ENCODE peak calls at places on chromosomes 3 and 15, in seven cellular contexts. M, X, R, J, H, U and G are unnamed samples.

GRCh38 chr15:45395956-45396355 is 17.6 kb upstream of the GATM start:
- DNase-seq in M (no peak), X (no peak), R (no peak), J (no peak), H (no peak), U (no peak), G (no peak)

GRCh38 chr15:93170320-93170719 is 81.3 kb upstream of the RGMA start:
- DNase-seq in M (no peak), X (no peak), R (no peak), J (no peak), H (no peak), U (no peak), G (no peak)

GRCh38 chr3:41708176-41708575 is 253.7 kb downstream of the ULK4 start:
- DNase-seq in M (no peak), X (no peak), R (no peak), J (no peak), H (no peak), U (no peak), G (no peak)

GRCh38 chr3:73141531-73141930 is 80.1 kb downstream of the EBLN2 start:
- DNase-seq in M (no peak), X (no peak), R (no peak), J (no peak), H (no peak), U (no peak), G (no peak)

GRCh38 chr15:49044761-49045571 is 1.3 kb downstream of the SECISBP2L start:
- DNase-seq in M (no peak), X (no peak), R (no peak), J (no peak), H (no peak), U (peak), G (no peak)

GRCh38 chr3:48830660-48831190 is 16.9 kb downstream of the PRKAR2A start:
- DNase-seq in M (no peak), X (no peak), R (no peak), J (no peak), H (no peak), U (no peak), G (no peak)

GRCh38 chr3:93843981-93844380 is 129.7 kb downstream of the PROS1 start:
- DNase-seq in M (no peak), X (peak), R (peak), J (no peak), H (peak), U (peak), G (peak)

GRCh38 chr15:69038508-69038907 is 24.0 kb downstream of the NOX5 start:
- DNase-seq in M (no peak), X (no peak), R (no peak), J (no peak), H (no peak), U (no peak), G (no peak)